ENCODE peak calls at places on chromosomes 4 and X, in six cellular contexts. C is H9, Q is IMR-90, K is trophoblast cell, H is mesenchymal stem cell, E is H1. Y is an unnamed sample.

GRCh38 chr4:102439835-102440234 is 61.3 kb upstream of the NFKB1 start:
- DNase-seq in C (no peak), Q (peak), K (peak), H (peak), E (no peak), Y (no peak)

GRCh38 chr4:61468091-61468720 is 268.1 kb downstream of the ADGRL3 start:
- DNase-seq in C (no peak), Q (peak), K (peak), H (peak), E (no peak), Y (no peak)

GRCh38 chr4:15506464-15506863 is 36.8 kb downstream of the CC2D2A start:
- DNase-seq in C (no peak), Q (peak), K (no peak), H (peak), E (no peak), Y (no peak)

GRCh38 chrX:120452131-120452530 is 17.0 kb downstream of the LAMP2 start:
- DNase-seq in C (peak), Q (peak), K (peak), H (peak), E (peak), Y (peak)

GRCh38 chrX:19810809-19811208 is 76.6 kb downstream of the SH3KBP1 start:
- DNase-seq in C (no peak), Q (peak), K (peak), H (peak), E (no peak), Y (no peak)

GRCh38 chr4:63296773-63297172 is 1112.5 kb downstream of the TECRL start:
- DNase-seq in C (no peak), Q (no peak), K (peak), H (no peak), E (no peak), Y (peak)

GRCh38 chr4:110518889-110519490 is 43.0 kb downstream of the ENPEP start:
- DNase-seq in C (no peak), Q (peak), K (peak), H (peak), E (no peak), Y (no peak)

GRCh38 chr4:37653601-37654000 is 32.6 kb downstream of the RELL1 start:
- DNase-seq in C (peak), Q (no peak), K (no peak), H (no peak), E (no peak), Y (no peak)

GRCh38 chr4:113436360-113436759 is 325.2 kb downstream of the CAMK2D start:
- DNase-seq in C (no peak), Q (peak), K (no peak), H (peak), E (no peak), Y (no peak)

GRCh38 chr4:56370377-56370776 is 16.9 kb downstream of the AASDH start:
- DNase-seq in C (no peak), Q (no peak), K (no peak), H (no peak), E (no peak), Y (no peak)

GRCh38 chrX:23845316-23845932 is 62.3 kb downstream of the APOO start:
- DNase-seq in C (no peak), Q (no peak), K (peak), H (peak), E (no peak), Y (no peak)

GRCh38 chr4:55396305-55397023 is 707 bp downstream of the TMEM165 start:
- DNase-seq in C (peak), Q (peak), K (peak), H (peak), E (peak), Y (peak)

GRCh38 chr4:95318483-95318882 is 230.3 kb downstream of the UNC5C start:
- DNase-seq in C (no peak), Q (no peak), K (no peak), H (no peak), E (no peak), Y (no peak)

GRCh38 chr4:86587016-86587713 is 7.0 kb upstream of the PTPN13 start:
- DNase-seq in C (no peak), Q (no peak), K (no peak), H (no peak), E (no peak), Y (no peak)

GRCh38 chr4:151098191-151098590 is 1.2 kb upstream of the RPS3A start:
- DNase-seq in C (no peak), Q (no peak), K (no peak), H (no peak), E (no peak), Y (no peak)

GRCh38 chr4:101136373-101137370 is 210.7 kb downstream of the PPP3CA start:
- DNase-seq in C (no peak), Q (no peak), K (no peak), H (no peak), E (no peak), Y (no peak)

GRCh38 chrX:55135171-55135570 is 46.4 kb downstream of the PAGE2 start:
- DNase-seq in C (no peak), Q (peak), K (peak), H (peak), E (peak), Y (peak)

GRCh38 chr4:80286451-80286850 is 20.0 kb downstream of the FGF5 start:
- DNase-seq in C (no peak), Q (no peak), K (no peak), H (no peak), E (no peak), Y (no peak)

GRCh38 chr4:156362581-156362980 is 408.9 kb upstream of the CTSO start:
- DNase-seq in C (no peak), Q (peak), K (peak), H (peak), E (no peak), Y (no peak)
- H4K91ac ChIP-seq in C (no peak), Q (no peak), K (no peak), H (no peak), E (no peak), Y (no peak)

GRCh38 chrX:47664737-47665136 is 5.8 kb upstream of the UXT start:
- DNase-seq in C (no peak), Q (peak), K (peak), H (peak), E (no peak), Y (no peak)
- H4K91ac ChIP-seq in C (no peak), Q (peak), K (no peak), H (no peak), E (no peak), Y (no peak)

DNA sequence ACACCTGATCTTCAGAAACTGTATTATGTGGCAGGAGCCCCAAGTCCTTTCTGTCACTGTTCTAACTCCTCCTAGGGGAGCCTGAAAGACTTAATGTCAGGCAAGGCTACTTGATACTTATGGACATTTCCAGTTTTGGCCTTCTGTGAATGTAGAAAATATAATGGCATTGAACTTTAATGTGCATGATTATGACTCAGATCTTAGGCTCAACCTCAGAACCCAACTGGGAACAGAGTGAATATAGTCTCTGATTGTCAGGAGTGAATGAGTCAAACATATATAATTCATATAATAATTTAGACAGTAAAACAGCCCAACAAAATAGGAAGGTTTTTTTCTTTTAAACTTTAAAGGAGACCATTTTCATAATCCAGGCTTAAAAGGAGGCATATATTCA is 297.9 kb downstream of the ANKRD50 start:
- DNase-seq in C (no peak), Q (peak), K (no peak), H (no peak), E (no peak), Y (no peak)
- H4K91ac ChIP-seq in C (no peak), Q (no peak), K (no peak), H (no peak), E (no peak), Y (no peak)

GRCh38 chr4:143771269-143771668 is 70.8 kb upstream of the FREM3 start:
- DNase-seq in C (no peak), Q (no peak), K (no peak), H (no peak), E (no peak), Y (no peak)

DNA sequence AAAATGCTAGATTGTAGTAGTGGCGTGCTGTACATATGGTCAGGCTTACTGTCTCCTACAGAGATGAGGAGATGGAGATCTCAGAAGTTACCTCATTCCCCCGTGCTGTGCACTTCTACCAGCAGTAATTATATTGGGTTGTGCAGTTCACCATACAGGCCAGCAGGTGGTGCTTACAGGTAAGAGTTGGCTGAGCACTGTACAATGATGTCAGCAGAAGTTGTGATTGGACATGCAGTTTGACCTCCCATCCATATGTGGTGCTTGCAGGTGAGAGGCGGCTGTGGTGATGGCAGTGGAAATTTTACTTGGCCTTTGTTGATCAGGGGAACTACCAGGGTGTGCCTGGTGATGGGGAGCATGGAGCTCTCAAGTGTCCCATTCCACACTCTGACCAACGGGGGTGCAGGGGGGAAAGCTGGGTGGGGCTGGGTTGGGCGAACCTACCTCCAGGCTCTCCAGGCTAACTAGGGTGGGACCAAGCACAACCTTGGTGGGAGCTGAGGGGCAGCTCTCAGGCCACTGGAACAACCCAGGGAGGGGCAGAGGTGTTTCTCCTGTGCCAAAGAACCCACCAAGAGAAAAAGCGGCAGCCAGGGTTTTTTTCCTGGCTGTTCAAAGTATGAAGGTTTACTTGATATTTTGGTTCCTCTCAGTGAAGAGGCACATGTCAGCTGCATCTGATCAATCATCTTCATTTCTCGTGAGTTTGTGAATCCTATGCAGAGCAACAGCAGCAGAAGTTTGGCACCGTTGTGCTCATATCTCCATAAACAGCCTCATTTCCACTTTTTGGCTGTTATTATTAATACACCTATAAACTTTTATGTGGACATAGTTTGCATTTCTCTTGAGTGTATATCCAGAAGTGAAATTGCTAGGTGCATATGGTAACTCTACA is 73.8 kb upstream of the FREM3 start:
- DNase-seq in C (peak), Q (peak), K (peak), H (peak), E (peak), Y (peak)
- H4K91ac ChIP-seq in C (no peak), Q (no peak), K (no peak), H (no peak), E (no peak), Y (no peak)

DNA sequence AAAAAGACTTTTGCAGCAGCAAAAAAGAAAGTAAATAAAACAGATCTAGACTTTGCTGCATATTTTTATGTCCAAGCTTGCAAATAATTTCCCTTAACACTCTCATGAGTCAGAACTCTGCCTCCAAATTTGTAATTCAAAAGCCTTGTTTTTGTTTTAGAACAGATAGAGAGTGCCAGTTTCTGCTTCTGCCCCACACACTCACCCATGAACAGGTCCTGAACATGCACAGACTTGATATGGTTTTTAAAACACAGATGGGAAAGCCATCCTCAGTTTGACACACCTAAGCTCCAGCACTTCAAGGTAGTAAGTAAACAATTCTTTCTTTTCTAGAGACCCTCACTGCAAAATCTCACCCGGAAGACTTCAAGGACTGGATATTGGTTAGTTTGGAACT is 39.7 kb upstream of the VCX3B start:
- DNase-seq in C (no peak), Q (no peak), K (no peak), H (no peak), E (no peak), Y (no peak)
- H4K91ac ChIP-seq in C (no peak), Q (no peak), K (no peak), H (no peak), E (no peak), Y (no peak)

GRCh38 chrX:40579139-40579538 is 1.6 kb upstream of the ATP6AP2 start:
- DNase-seq in C (no peak), Q (no peak), K (no peak), H (no peak), E (no peak), Y (no peak)
- H4K91ac ChIP-seq in C (no peak), Q (no peak), K (no peak), H (no peak), E (no peak), Y (no peak)

GRCh38 chr4:185888676-185889075 is 76.7 kb upstream of the SORBS2 start:
- DNase-seq in C (no peak), Q (no peak), K (peak), H (no peak), E (no peak), Y (no peak)

GRCh38 chr4:185883591-185883990 is 71.6 kb upstream of the SORBS2 start:
- DNase-seq in C (no peak), Q (no peak), K (no peak), H (no peak), E (no peak), Y (no peak)

GRCh38 chr4:185887125-185887524 is 75.1 kb upstream of the SORBS2 start:
- DNase-seq in C (no peak), Q (no peak), K (no peak), H (no peak), E (no peak), Y (no peak)

GRCh38 chr4:185885604-185886003 is 73.6 kb upstream of the SORBS2 start:
- DNase-seq in C (no peak), Q (no peak), K (no peak), H (no peak), E (no peak), Y (no peak)

GRCh38 chr4:185885075-185885474 is 73.1 kb upstream of the SORBS2 start:
- DNase-seq in C (no peak), Q (no peak), K (no peak), H (no peak), E (no peak), Y (no peak)
- H4K91ac ChIP-seq in C (no peak), Q (no peak), K (no peak), H (no peak), E (no peak), Y (no peak)

GRCh38 chr4:122212880-122213279 is 60.7 kb downstream of the BLTP1 start:
- DNase-seq in C (no peak), Q (no peak), K (peak), H (peak), E (no peak), Y (no peak)
- H4K91ac ChIP-seq in C (no peak), Q (no peak), K (no peak), H (no peak), E (no peak), Y (no peak)

GRCh38 chrX:41688835-41689234 is at the start of gene GPR34:
- DNase-seq in C (no peak), Q (no peak), K (no peak), H (no peak), E (no peak), Y (no peak)
- H4K91ac ChIP-seq in C (no peak), Q (no peak), K (no peak), H (no peak), E (no peak), Y (no peak)